ENCODE peak calls at places on chromosomes 4 and X, in nine cellular contexts. One of them, this sample, is unnamed.

GRCh38 chrX:153821066-153821465 is 9.3 kb downstream of the PDZD4 start:
- DNase-seq in stimulated activated effector memory CD8-positive, alpha-beta T cell treated with anti-CD3 and anti-CD28 coated beads, Interleukin-12 subunit alpha, Interleukin-12 subunit beta, amount 100 ng/mL, for 72 hours: no peak
- DNase-seq in activated CD8-positive, alpha-beta memory T cell treated with anti-CD3 and anti-CD28 coated beads for 24 hours: no peak
- DNase-seq in A549: no peak
- DNase-seq in H9: no peak
- DNase-seq in H54: no peak
- DNase-seq in activated B cell treated with CpG ODN at 0.5 μM for 24 hours: no peak
- DNase-seq in AG20443: no peak
- DNase-seq in NCI-H526 treated with DMSO at 0.1 percent for 48 hours: no peak
- DNase-seq in this sample: no peak

GRCh38 chr4:108700358-108700757 is 50.0 kb downstream of the OSTC start:
- DNase-seq in activated B cell treated with CpG ODN at 0.5 μM for 24 hours: no peak
- DNase-seq in stimulated activated effector memory CD8-positive, alpha-beta T cell treated with anti-CD3 and anti-CD28 coated beads, Interleukin-12 subunit alpha, Interleukin-12 subunit beta, amount 100 ng/mL, for 72 hours: no peak
- DNase-seq in A549: no peak
- DNase-seq in NCI-H526 treated with DMSO at 0.1 percent for 48 hours: no peak
- DNase-seq in activated CD8-positive, alpha-beta memory T cell treated with anti-CD3 and anti-CD28 coated beads for 24 hours: no peak
- DNase-seq in H54: no peak
- DNase-seq in H9: no peak
- DNase-seq in AG20443: peak
- DNase-seq in this sample: no peak

GRCh38 chr4:154081391-154081790 is 292.5 kb upstream of the SFRP2 start:
- DNase-seq in AG20443: no peak
- DNase-seq in NCI-H526 treated with DMSO at 0.1 percent for 48 hours: no peak
- DNase-seq in activated B cell treated with CpG ODN at 0.5 μM for 24 hours: no peak
- DNase-seq in H9: no peak
- DNase-seq in A549: no peak
- DNase-seq in activated CD8-positive, alpha-beta memory T cell treated with anti-CD3 and anti-CD28 coated beads for 24 hours: no peak
- DNase-seq in stimulated activated effector memory CD8-positive, alpha-beta T cell treated with anti-CD3 and anti-CD28 coated beads, Interleukin-12 subunit alpha, Interleukin-12 subunit beta, amount 100 ng/mL, for 72 hours: no peak
- DNase-seq in H54: no peak
- DNase-seq in this sample: no peak

GRCh38 chr4:74546020-74546419 is 101.1 kb downstream of the AREG start:
- DNase-seq in H9: no peak
- DNase-seq in A549: no peak
- DNase-seq in NCI-H526 treated with DMSO at 0.1 percent for 48 hours: no peak
- DNase-seq in activated B cell treated with CpG ODN at 0.5 μM for 24 hours: no peak
- DNase-seq in H54: no peak
- DNase-seq in AG20443: peak
- DNase-seq in stimulated activated effector memory CD8-positive, alpha-beta T cell treated with anti-CD3 and anti-CD28 coated beads, Interleukin-12 subunit alpha, Interleukin-12 subunit beta, amount 100 ng/mL, for 72 hours: no peak
- DNase-seq in activated CD8-positive, alpha-beta memory T cell treated with anti-CD3 and anti-CD28 coated beads for 24 hours: no peak
- DNase-seq in this sample: no peak

GRCh38 chr4:26325191-26325590 is 4.4 kb downstream of the RBPJ start:
- DNase-seq in A549: no peak
- DNase-seq in activated B cell treated with CpG ODN at 0.5 μM for 24 hours: no peak
- DNase-seq in H9: no peak
- DNase-seq in NCI-H526 treated with DMSO at 0.1 percent for 48 hours: no peak
- DNase-seq in activated CD8-positive, alpha-beta memory T cell treated with anti-CD3 and anti-CD28 coated beads for 24 hours: no peak
- DNase-seq in H54: no peak
- DNase-seq in stimulated activated effector memory CD8-positive, alpha-beta T cell treated with anti-CD3 and anti-CD28 coated beads, Interleukin-12 subunit alpha, Interleukin-12 subunit beta, amount 100 ng/mL, for 72 hours: no peak
- DNase-seq in AG20443: no peak
- DNase-seq in this sample: no peak

GRCh38 chr4:15469402-15470148 is at the start of gene CC2D2A:
- DNase-seq in A549: peak
- DNase-seq in H9: peak
- DNase-seq in activated B cell treated with CpG ODN at 0.5 μM for 24 hours: no peak
- DNase-seq in stimulated activated effector memory CD8-positive, alpha-beta T cell treated with anti-CD3 and anti-CD28 coated beads, Interleukin-12 subunit alpha, Interleukin-12 subunit beta, amount 100 ng/mL, for 72 hours: no peak
- DNase-seq in activated CD8-positive, alpha-beta memory T cell treated with anti-CD3 and anti-CD28 coated beads for 24 hours: no peak
- DNase-seq in AG20443: peak
- DNase-seq in H54: peak
- DNase-seq in NCI-H526 treated with DMSO at 0.1 percent for 48 hours: no peak
- DNase-seq in this sample: no peak

GRCh38 chr4:83320548-83320947 is 14.1 kb downstream of the HPSE start:
- DNase-seq in A549: no peak
- DNase-seq in activated CD8-positive, alpha-beta memory T cell treated with anti-CD3 and anti-CD28 coated beads for 24 hours: no peak
- DNase-seq in AG20443: peak
- DNase-seq in stimulated activated effector memory CD8-positive, alpha-beta T cell treated with anti-CD3 and anti-CD28 coated beads, Interleukin-12 subunit alpha, Interleukin-12 subunit beta, amount 100 ng/mL, for 72 hours: no peak
- DNase-seq in NCI-H526 treated with DMSO at 0.1 percent for 48 hours: no peak
- DNase-seq in activated B cell treated with CpG ODN at 0.5 μM for 24 hours: no peak
- DNase-seq in H9: no peak
- DNase-seq in H54: peak
- DNase-seq in this sample: no peak

GRCh38 chr4:141215030-141215429 is 5.7 kb upstream of the ZNF330 start:
- DNase-seq in AG20443: no peak
- DNase-seq in NCI-H526 treated with DMSO at 0.1 percent for 48 hours: no peak
- DNase-seq in H54: no peak
- DNase-seq in A549: no peak
- DNase-seq in stimulated activated effector memory CD8-positive, alpha-beta T cell treated with anti-CD3 and anti-CD28 coated beads, Interleukin-12 subunit alpha, Interleukin-12 subunit beta, amount 100 ng/mL, for 72 hours: no peak
- DNase-seq in activated CD8-positive, alpha-beta memory T cell treated with anti-CD3 and anti-CD28 coated beads for 24 hours: no peak
- DNase-seq in H9: no peak
- DNase-seq in activated B cell treated with CpG ODN at 0.5 μM for 24 hours: no peak
- DNase-seq in this sample: no peak

GRCh38 chr4:10529891-10530786 is 72.9 kb upstream of the ZNF518B start:
- DNase-seq in H9: no peak
- DNase-seq in A549: no peak
- DNase-seq in H54: no peak
- DNase-seq in stimulated activated effector memory CD8-positive, alpha-beta T cell treated with anti-CD3 and anti-CD28 coated beads, Interleukin-12 subunit alpha, Interleukin-12 subunit beta, amount 100 ng/mL, for 72 hours: no peak
- DNase-seq in NCI-H526 treated with DMSO at 0.1 percent for 48 hours: no peak
- DNase-seq in AG20443: no peak
- DNase-seq in activated CD8-positive, alpha-beta memory T cell treated with anti-CD3 and anti-CD28 coated beads for 24 hours: no peak
- DNase-seq in activated B cell treated with CpG ODN at 0.5 μM for 24 hours: no peak
- DNase-seq in this sample: no peak